ENCODE peak calls at places on chromosomes 13 and 19, in six cellular contexts. P is PC-3, Y is mesendoderm, N is MM.1S, L is heart right ventricle, J is OCI-LY7. M is an unnamed sample.

GRCh38 chr13:51959773-51960172 is 51.5 kb downstream of the ATP7B start:
- DNase-seq in P (no peak), Y (peak; percentile 21), N (peak; percentile 59), L (no peak), J (peak; percentile 25), M (no peak)

GRCh38 chr19:55088543-55089265 is 13.0 kb downstream of the EPS8L1 start:
- DNase-seq in P (peak; percentile 92), Y (peak; percentile 85), N (peak; percentile 49), L (peak; percentile 77), J (peak; percentile 73), M (peak; percentile 76)

GRCh38 chr13:113550453-113550852 is 34.1 kb upstream of the TFDP1 start:
- DNase-seq in P (no peak), Y (no peak), N (no peak), L (no peak), J (no peak), M (no peak)

GRCh38 chr19:33724723-33725060 is 72.0 kb upstream of the KCTD15 start:
- DNase-seq in P (no peak), Y (no peak), N (no peak), L (no peak), J (no peak), M (no peak)

GRCh38 chr13:75326173-75327131 is 155.5 kb downstream of the TBC1D4 start:
- DNase-seq in P (no peak), Y (peak; percentile 91), N (no peak), L (no peak), J (no peak), M (no peak)

GRCh38 chr13:73715910-73716257 is 418.3 kb downstream of the KLF12 start:
- DNase-seq in P (peak; percentile 14), Y (no peak), N (peak; percentile 51), L (no peak), J (no peak), M (no peak)

GRCh38 chr19:45581576-45581975 is 3.0 kb downstream of the OPA3 start:
- DNase-seq in P (no peak), Y (no peak), N (no peak), L (no peak), J (no peak), M (no peak)

GRCh38 chr13:100363351-100363750 is 225.2 kb downstream of the GGACT start:
- DNase-seq in P (no peak), Y (no peak), N (no peak), L (no peak), J (no peak), M (no peak)

GRCh38 chr13:51643114-51643881 is 59.0 kb downstream of the WDFY2 start:
- DNase-seq in P (peak; percentile 83), Y (peak; percentile 89), N (no peak), L (no peak), J (no peak), M (no peak)

GRCh38 chr13:60174113-60174512 is 10.4 kb upstream of the DIAPH3 start:
- DNase-seq in P (no peak), Y (no peak), N (no peak), L (no peak), J (no peak), M (no peak)

GRCh38 chr13:110341445-110342247 is 34.6 kb downstream of the COL4A2 start:
- DNase-seq in P (no peak), Y (no peak), N (no peak), L (peak; percentile 68), J (peak; percentile 36), M (peak; percentile 83)
- H3K4me1 ChIP-seq in P (peaks cover 42% of the 10 kb centered on the region), Y (peaks cover 8% of the 10 kb centered on the region), N (no peaks in the 10 kb centered on the region), L (peaks cover 74% of the 10 kb centered on the region), J (peaks cover 12% of the 10 kb centered on the region), M (no peaks in the 10 kb centered on the region)

GRCh38 chr19:10120538-10121198 is 969 bp upstream of the EIF3G start:
- DNase-seq in P (peak; percentile 96), Y (no peak), N (no peak), L (no peak), J (no peak), M (peak; percentile 74)
- H3K27ac ChIP-seq in P (peak overlapping the region; percentile 78), Y (no peak overlapping the region), N (no peak overlapping the region), L (no peak overlapping the region), J (no peak overlapping the region), M (peak overlapping the region; percentile 72)

GRCh38 chr13:26095846-26096245 is 44.0 kb upstream of the SHISA2 start:
- DNase-seq in P (no peak), Y (no peak), N (no peak), L (no peak), J (no peak), M (no peak)

GRCh38 chr13:26095338-26095737 is 43.5 kb upstream of the SHISA2 start:
- DNase-seq in P (no peak), Y (peak; percentile 4), N (no peak), L (no peak), J (no peak), M (no peak)
- H3K4me1 ChIP-seq in P (no peaks in the 10 kb centered on the region), Y (no peaks in the 10 kb centered on the region), N (no peaks in the 10 kb centered on the region), L (no peaks in the 10 kb centered on the region), J (no peaks in the 10 kb centered on the region), M (no peaks in the 10 kb centered on the region)

GRCh38 chr19:1514986-1515721 is 2.3 kb upstream of the ADAMTSL5 start:
- DNase-seq in P (no peak), Y (no peak), N (no peak), L (no peak), J (no peak), M (no peak)

GRCh38 chr19:1516395-1516753 is 3.6 kb upstream of the ADAMTSL5 start:
- DNase-seq in P (no peak), Y (peak; percentile 28), N (no peak), L (no peak), J (peak; percentile 56), M (no peak)

GRCh38 chr19:1512671-1513491 is at the start of gene ADAMTSL5:
- DNase-seq in P (peak; percentile 59), Y (peak; percentile 54), N (peak; percentile 72), L (peak; percentile 58), J (no peak), M (no peak)

GRCh38 chr19:1513492-1514294 is 874 bp upstream of the ADAMTSL5 start:
- DNase-seq in P (peak; percentile 62), Y (peak; percentile 53), N (peak; percentile 64), L (no peak), J (peak; percentile 55), M (no peak)

GRCh38 chr19:1514295-1514661 is 1.5 kb upstream of the ADAMTSL5 start:
- DNase-seq in P (no peak), Y (no peak), N (no peak), L (no peak), J (no peak), M (no peak)
- H3K27ac ChIP-seq in P (no peak overlapping the region), Y (no peak overlapping the region), N (no peak overlapping the region), L (peak overlapping the region; percentile 93), J (no peak overlapping the region), M (no peak overlapping the region)

GRCh38 chr13:109790071-109790470 is 3.7 kb upstream of the IRS2 start:
- DNase-seq in P (no peak), Y (no peak), N (no peak), L (no peak), J (no peak), M (no peak)
- H3K4me1 ChIP-seq in P (peaks cover 13% of the 10 kb centered on the region), Y (no peaks in the 10 kb centered on the region), N (peaks cover 27% of the 10 kb centered on the region), L (peaks cover 18% of the 10 kb centered on the region), J (no peaks in the 10 kb centered on the region), M (peaks cover 29% of the 10 kb centered on the region)

GRCh38 chr19:56316728-56317127 is 2.1 kb upstream of the ZSCAN5A start:
- DNase-seq in P (no peak), Y (no peak), N (no peak), L (no peak), J (no peak), M (no peak)
- H3K27ac ChIP-seq in P (no peak overlapping the region), Y (no peak overlapping the region), N (no peak overlapping the region), L (no peak overlapping the region), J (no peak overlapping the region), M (no peak overlapping the region)

DNA sequence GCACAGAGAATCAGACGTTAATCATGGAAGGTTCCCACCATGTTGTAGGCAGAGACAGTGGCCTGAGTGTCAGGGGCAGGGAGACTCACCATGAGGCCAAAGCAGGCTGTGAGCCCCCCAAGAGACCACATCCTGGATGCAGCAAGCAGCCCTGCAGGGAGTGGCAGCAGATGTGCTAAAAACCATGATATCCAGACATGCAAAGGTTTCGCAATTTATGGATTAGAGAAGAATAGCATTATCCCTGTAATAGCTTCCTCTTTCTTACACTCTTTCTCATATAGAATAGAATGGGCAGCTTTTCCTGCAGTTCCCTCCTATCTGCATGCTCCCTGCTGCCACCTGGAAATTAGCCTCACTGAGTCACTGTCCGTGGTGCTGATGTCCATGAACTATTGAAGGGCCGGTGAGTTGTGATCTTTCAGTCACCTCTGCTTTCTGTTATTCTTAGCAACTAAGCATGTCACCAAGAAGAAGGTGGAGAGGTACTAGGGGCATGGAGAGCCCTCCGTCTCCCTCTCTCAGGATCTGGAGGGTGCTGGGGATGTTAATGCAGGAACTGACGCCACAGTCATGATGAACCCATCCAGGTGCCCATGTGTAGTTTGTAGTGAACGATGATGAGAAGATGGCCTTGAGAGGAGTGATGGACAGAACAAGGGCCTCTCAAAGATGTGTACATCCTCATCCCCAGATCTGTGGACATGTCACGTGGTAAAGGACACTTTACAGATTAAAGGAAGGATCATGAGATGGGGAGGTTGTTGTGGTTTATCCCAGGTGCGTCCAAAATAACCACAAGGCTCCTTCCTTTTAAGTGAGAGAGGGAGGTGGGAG is 9.9 kb downstream of the CEACAM4 start:
- DNase-seq in P (peak; percentile 44), Y (peak; percentile 23), N (peak; percentile 27), L (no peak), J (peak; percentile 7), M (no peak)
- H3K4me1 ChIP-seq in P (no peaks in the 10 kb centered on the region), Y (no peaks in the 10 kb centered on the region), N (no peaks in the 10 kb centered on the region), L (no peaks in the 10 kb centered on the region), J (no peaks in the 10 kb centered on the region), M (no peaks in the 10 kb centered on the region)

GRCh38 chr13:37709318-37709717 is 110.8 kb upstream of the POSTN start:
- DNase-seq in P (peak; percentile 7), Y (no peak), N (no peak), L (no peak), J (no peak), M (no peak)
- H3K27ac ChIP-seq in P (no peak overlapping the region), Y (no peak overlapping the region), N (no peak overlapping the region), L (no peak overlapping the region), J (no peak overlapping the region), M (no peak overlapping the region)

GRCh38 chr19:1250374-1251232 is 2.2 kb downstream of the MIDN start:
- DNase-seq in P (no peak), Y (peak; percentile 92), N (no peak), L (peak; percentile 76), J (peak; percentile 74), M (no peak)
- H3K4me1 ChIP-seq in P (peaks cover 23% of the 10 kb centered on the region), Y (no peaks in the 10 kb centered on the region), N (peaks cover 8% of the 10 kb centered on the region), L (peaks cover 72% of the 10 kb centered on the region), J (peaks cover 38% of the 10 kb centered on the region), M (no peaks in the 10 kb centered on the region)

M was measured in right atrium auricular region.